ENCODE peak calls at places on chromosomes 3 and 15, in seven cellular contexts. H, P, A, R, G, C and V are unnamed samples.
A peak's percentile ranks its signal among the peaks of the same experiment; 100 is the strongest.

GRCh38 chr3:65039754-65040210 is 352.0 kb upstream of the ADAMTS9 start:
- DNase-seq in R (no peak), A (no peak), P (peak; percentile 31), C (no peak), H (peak; percentile 3), G (no peak), V (no peak)

GRCh38 chr15:24763891-24764290 is 88.3 kb downstream of the NPAP1 start:
- DNase-seq in P (no peak), C (no peak), H (no peak), R (no peak), G (no peak), A (no peak), V (no peak)

GRCh38 chr15:99371180-99372103 is 120.2 kb downstream of the LRRC28 start:
- DNase-seq in C (peak; percentile 82), R (no peak), P (peak; percentile 73), G (no peak), H (no peak), A (peak; percentile 76), V (peak; percentile 60)

GRCh38 chr3:108393128-108393900 is 97.0 kb downstream of the HHLA2 start:
- DNase-seq in P (no peak), H (no peak), C (no peak), G (no peak), R (no peak), A (no peak), V (no peak)

GRCh38 chr3:43674345-43675085 is 16.2 kb upstream of the ABHD5 start:
- DNase-seq in G (no peak), P (no peak), H (no peak), A (no peak), R (no peak), C (no peak), V (no peak)

GRCh38 chr3:124631727-124632126 is 98.5 kb upstream of the UMPS start:
- DNase-seq in R (no peak), G (no peak), H (no peak), A (no peak), P (no peak), C (no peak), V (no peak)

GRCh38 chr15:73678498-73678897 is 5.7 kb upstream of the CD276 start:
- DNase-seq in P (no peak), A (no peak), G (no peak), R (no peak), C (no peak), H (no peak), V (no peak)

GRCh38 chr3:166052440-166052839 is 215.2 kb upstream of the BCHE start:
- DNase-seq in H (no peak), P (no peak), R (no peak), G (no peak), C (no peak), A (no peak), V (no peak)

GRCh38 chr15:101349497-101349951 is 54.5 kb upstream of the SNRPA1 start:
- DNase-seq in A (no peak), H (no peak), R (no peak), G (no peak), P (no peak), C (no peak), V (no peak)

GRCh38 chr3:175003590-175003989 is 144.5 kb downstream of the NAALADL2 start:
- DNase-seq in A (no peak), P (no peak), R (no peak), G (no peak), H (no peak), C (no peak), V (no peak)

GRCh38 chr15:48090666-48091065 is 30.1 kb upstream of the SLC24A5 start:
- DNase-seq in R (no peak), H (no peak), P (no peak), C (no peak), G (no peak), A (no peak), V (no peak)

GRCh38 chr3:148794357-148794756 is 33.3 kb upstream of the CPB1 start:
- DNase-seq in H (no peak), R (no peak), A (no peak), G (no peak), P (no peak), C (no peak), V (no peak)

GRCh38 chr3:63349583-63350177 is 71.6 kb downstream of the SYNPR start:
- DNase-seq in A (peak; percentile 64), P (peak; percentile 80), H (peak; percentile 17), G (peak; percentile 45), C (peak; percentile 84), R (peak; percentile 61), V (peak; percentile 79)

GRCh38 chr3:32818431-32819085 is 761 bp downstream of the TRIM71 start:
- DNase-seq in G (no peak), H (no peak), C (no peak), R (no peak), A (no peak), P (no peak), V (no peak)

GRCh38 chr3:15804553-15805095 is 6.8 kb upstream of the ANKRD28 start:
- DNase-seq in G (no peak), H (no peak), P (no peak), R (no peak), A (peak; percentile 71), C (no peak), V (no peak)

GRCh38 chr15:56244811-56245576 is 1.3 kb upstream of the RFX7 start:
- DNase-seq in R (no peak), P (no peak), G (peak; percentile 7), A (peak; percentile 78), H (no peak), C (peak; percentile 47), V (no peak)

GRCh38 chr3:39990532-39990931 is 181.1 kb downstream of the MYRIP start:
- DNase-seq in C (peak; percentile 65), R (no peak), P (peak; percentile 74), G (peak; percentile 26), H (peak; percentile 37), A (peak; percentile 60), V (peak; percentile 72)

GRCh38 chr15:63764912-63765311 is 68.8 kb downstream of the HERC1 start:
- DNase-seq in C (no peak), R (no peak), P (no peak), G (no peak), H (no peak), A (no peak), V (no peak)

GRCh38 chr15:62107561-62108110 is 40.9 kb downstream of the C2CD4A start:
- DNase-seq in G (no peak), C (peak; percentile 46), H (no peak), P (peak; percentile 60), R (no peak), A (no peak), V (no peak)

GRCh38 chr3:195908439-195909293 is at the start of gene TNK2:
- DNase-seq in H (no peak), A (peak; percentile 45), R (no peak), G (no peak), C (no peak), P (no peak), V (peak; percentile 58)

GRCh38 chr3:195023989-195024388 is 247.0 kb downstream of the XXYLT1 start:
- DNase-seq in P (no peak), C (no peak), H (no peak), R (no peak), G (no peak), A (no peak), V (no peak)

GRCh38 chr3:129598484-129598883 is 8.0 kb downstream of the PLXND1 start:
- DNase-seq in C (no peak), R (no peak), P (no peak), A (no peak), H (no peak), G (no peak), V (no peak)

GRCh38 chr3:9820944-9821343 is 10.9 kb downstream of the TTLL3 start:
- DNase-seq in G (no peak), C (no peak), R (no peak), P (peak; percentile 46), H (no peak), A (no peak), V (no peak)